ENCODE peak calls at places on chromosomes 4 and X, in nine cellular contexts. V is lower leg skin, Z is vagina, B is tibial artery, P is psoas muscle, A is epithelial cell of esophagus, J is foreskin fibroblast, M is mesothelial cell of epicardium, X is esophagus squamous epithelium. N is an unnamed sample.

GRCh38 chrX:94831364-94831763 is 1157.4 kb downstream of the FAM133A start:
- DNase-seq in V (no peak), Z (no peak), B (no peak), P (no peak), A (peak), J (no peak), M (no peak), X (no peak), N (no peak)

GRCh38 chr4:184645904-184646610 is 3.2 kb downstream of the CASP3 start:
- DNase-seq in V (no peak), Z (no peak), B (no peak), P (no peak), A (no peak), J (no peak), M (no peak), X (no peak), N (no peak)

GRCh38 chrX:50327235-50327634 is 122.7 kb downstream of the CCNB3 start:
- DNase-seq in V (no peak), Z (no peak), B (no peak), P (no peak), A (no peak), J (no peak), M (no peak), X (no peak), N (no peak)

GRCh38 chrX:136780738-136781137 is at the start of gene ARHGEF6:
- DNase-seq in V (no peak), Z (no peak), B (no peak), P (no peak), A (no peak), J (peak), M (no peak), X (no peak), N (no peak)

GRCh38 chrX:15497865-15498264 is 2.7 kb upstream of the BMX start:
- DNase-seq in V (no peak), Z (no peak), B (peak), P (no peak), A (peak), J (no peak), M (peak), X (no peak), N (peak)

GRCh38 chr4:1841201-1841885 is 14.6 kb downstream of the LETM1 start:
- DNase-seq in V (no peak), Z (no peak), B (no peak), P (no peak), A (no peak), J (no peak), M (no peak), X (no peak), N (no peak)

GRCh38 chrX:44904542-44905115 is 31.6 kb downstream of the KDM6A start:
- DNase-seq in V (no peak), Z (no peak), B (no peak), P (no peak), A (no peak), J (no peak), M (no peak), X (no peak), N (no peak)

GRCh38 chrX:154827624-154828408 is 6.6 kb downstream of the SMIM9 start:
- DNase-seq in V (no peak), Z (no peak), B (no peak), P (no peak), A (no peak), J (no peak), M (no peak), X (no peak), N (no peak)

GRCh38 chr4:10733016-10733415 is 48.4 kb upstream of the CLNK start:
- DNase-seq in V (no peak), Z (no peak), B (no peak), P (no peak), A (no peak), J (no peak), M (no peak), X (no peak), N (no peak)

GRCh38 chr4:104465201-104465600 is 29.5 kb downstream of the CXXC4 start:
- DNase-seq in V (no peak), Z (no peak), B (no peak), P (no peak), A (no peak), J (no peak), M (no peak), X (no peak), N (no peak)

GRCh38 chr4:94954273-94954672 is 196.5 kb downstream of the BMPR1B start:
- DNase-seq in V (no peak), Z (no peak), B (no peak), P (no peak), A (peak), J (no peak), M (no peak), X (no peak), N (no peak)

GRCh38 chr4:7423801-7424552 is 10.8 kb downstream of the PSAPL1 start:
- DNase-seq in V (peak), Z (no peak), B (peak), P (no peak), A (no peak), J (no peak), M (peak), X (no peak), N (no peak)

GRCh38 chr4:12118651-12119213 is 690.0 kb upstream of the HS3ST1 start:
- DNase-seq in V (no peak), Z (no peak), B (no peak), P (no peak), A (peak), J (no peak), M (no peak), X (no peak), N (no peak)

GRCh38 chr4:7464259-7464655 is 29.5 kb upstream of the PSAPL1 start:
- DNase-seq in V (no peak), Z (no peak), B (no peak), P (no peak), A (no peak), J (no peak), M (no peak), X (no peak), N (no peak)

GRCh38 chrX:8627796-8628195 is 104.1 kb downstream of the ANOS1 start:
- DNase-seq in V (no peak), Z (no peak), B (no peak), P (no peak), A (peak), J (no peak), M (no peak), X (no peak), N (no peak)

GRCh38 chrX:13102636-13103035 is 58.2 kb upstream of the FAM9C start:
- DNase-seq in V (no peak), Z (no peak), B (no peak), P (no peak), A (no peak), J (no peak), M (no peak), X (no peak), N (peak)

GRCh38 chrX:47687249-47687648 is 28.3 kb upstream of the UXT start:
- DNase-seq in V (no peak), Z (no peak), B (no peak), P (no peak), A (peak), J (no peak), M (no peak), X (no peak), N (no peak)

GRCh38 chr4:152479428-152480026 is 56.4 kb downstream of the FBXW7 start:
- DNase-seq in V (no peak), Z (no peak), B (no peak), P (no peak), A (peak), J (no peak), M (no peak), X (no peak), N (no peak)

DNA sequence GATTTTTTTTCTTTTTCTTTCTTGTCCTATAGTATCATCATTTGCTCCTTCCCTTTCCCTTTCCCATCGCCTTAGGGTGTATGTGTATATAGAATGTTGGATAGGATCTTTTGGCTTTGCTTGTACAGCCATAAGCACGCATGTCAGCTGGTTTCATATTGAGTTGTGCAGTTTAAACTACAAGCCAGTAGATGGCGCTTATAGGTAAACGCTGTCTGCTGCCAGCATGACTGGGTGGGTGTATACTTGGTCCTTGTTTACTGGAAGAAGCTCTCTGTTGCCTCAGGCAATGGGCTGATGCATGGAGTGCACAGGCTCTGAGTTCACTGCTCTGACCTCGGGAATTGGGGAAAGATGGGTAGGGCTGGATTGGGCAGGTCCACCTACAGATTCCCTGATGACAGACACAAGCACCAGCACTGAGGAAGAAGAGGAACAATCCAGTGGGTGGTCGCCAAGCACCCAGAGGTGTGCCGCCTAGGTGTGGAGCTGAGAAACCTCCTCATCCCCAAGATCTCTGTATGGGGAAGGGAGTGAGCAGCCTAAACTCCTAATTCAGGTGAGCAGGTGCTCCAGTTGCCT is 831.5 kb downstream of the STIM2 start:
- DNase-seq in V (no peak), Z (no peak), B (no peak), P (no peak), A (peak), J (no peak), M (no peak), X (no peak), N (peak)
- TF ChIP-seq CTCF in V (no peak), Z (no peak), B (peak), P (peak), A (peak), J (peak), M (no peak), X (peak), N (peak)

GRCh38 chrX:85309717-85310116 is 65.9 kb downstream of the ZNF711 start:
- DNase-seq in V (no peak), Z (no peak), B (no peak), P (no peak), A (no peak), J (no peak), M (no peak), X (no peak), N (no peak)
- TF ChIP-seq CTCF in V (no peak), Z (no peak), B (no peak), P (no peak), A (no peak), J (no peak), M (peak), X (no peak), N (no peak)

GRCh38 chr4:68077737-68078136 is 51.9 kb downstream of the TMPRSS11F start:
- DNase-seq in V (no peak), Z (no peak), B (no peak), P (no peak), A (no peak), J (no peak), M (no peak), X (no peak), N (no peak)

GRCh38 chr4:68077301-68077700 is 52.4 kb downstream of the TMPRSS11F start:
- DNase-seq in V (no peak), Z (no peak), B (no peak), P (no peak), A (no peak), J (no peak), M (no peak), X (no peak), N (no peak)

GRCh38 chr4:68082758-68083157 is 46.9 kb downstream of the TMPRSS11F start:
- DNase-seq in V (no peak), Z (no peak), B (no peak), P (no peak), A (peak), J (no peak), M (no peak), X (no peak), N (no peak)

GRCh38 chr4:68076194-68076593 is 53.5 kb downstream of the TMPRSS11F start:
- DNase-seq in V (no peak), Z (no peak), B (no peak), P (no peak), A (peak), J (no peak), M (no peak), X (no peak), N (no peak)

DNA sequence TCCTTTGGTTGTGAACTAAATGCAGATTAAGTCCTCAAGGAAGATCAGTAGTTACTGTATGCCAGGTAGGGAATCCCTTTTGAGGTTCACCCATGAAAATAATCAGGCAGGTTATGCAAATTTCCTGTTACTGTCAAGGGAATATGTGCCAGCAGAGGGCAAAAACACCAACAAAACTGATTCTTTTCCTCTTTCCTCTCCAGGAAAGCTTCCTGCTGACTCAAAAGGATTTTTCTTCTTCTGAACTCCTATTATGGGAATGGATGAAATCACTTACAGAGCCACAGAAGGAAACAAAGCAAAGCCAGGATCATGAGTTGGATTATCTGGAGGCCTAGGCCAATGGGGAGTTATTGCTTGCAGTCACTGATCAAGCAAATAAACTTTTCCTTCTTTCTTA is 49.8 kb downstream of the TMPRSS11F start:
- DNase-seq in V (no peak), Z (no peak), B (no peak), P (no peak), A (peak), J (no peak), M (no peak), X (no peak), N (no peak)
- TF ChIP-seq CTCF in V (no peak), Z (no peak), B (no peak), P (no peak), A (peak), J (no peak), M (no peak), X (no peak), N (no peak)

DNA sequence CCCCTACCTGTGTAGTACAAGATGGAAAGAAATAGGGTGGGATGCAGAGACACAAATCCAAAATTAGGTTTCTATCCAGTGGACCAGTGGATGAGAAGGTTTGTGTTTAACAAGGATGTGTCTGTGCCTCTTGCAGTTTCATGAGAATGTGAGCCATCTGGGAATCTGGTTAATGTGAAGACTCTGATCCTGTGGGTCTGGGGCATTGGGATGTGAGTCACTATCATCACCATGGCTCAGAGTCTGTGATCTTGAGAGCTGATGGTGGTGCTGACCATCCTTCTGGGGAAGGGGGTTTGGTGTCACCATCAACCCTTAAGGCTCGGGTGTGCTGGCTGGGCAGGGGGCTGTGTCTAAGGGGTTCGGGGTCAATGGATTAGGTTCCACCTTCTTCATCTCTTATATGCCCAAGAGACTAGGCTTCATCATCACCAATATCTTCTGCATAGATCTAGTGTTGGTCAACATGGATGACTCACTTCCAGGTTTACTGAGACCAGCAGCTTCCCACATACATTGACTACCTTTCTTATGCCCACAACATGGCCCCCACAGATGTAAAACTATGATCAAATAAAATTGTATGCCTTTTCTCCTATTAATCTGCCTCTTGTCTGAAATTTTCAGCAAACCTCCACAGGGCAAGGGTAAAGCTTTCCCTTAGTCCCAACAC is 65.7 kb upstream of the MID1 start:
- DNase-seq in V (no peak), Z (no peak), B (no peak), P (no peak), A (peak), J (peak), M (no peak), X (no peak), N (peak)
- TF ChIP-seq CTCF in V (no peak), Z (no peak), B (no peak), P (no peak), A (no peak), J (no peak), M (no peak), X (no peak), N (no peak)

DNA sequence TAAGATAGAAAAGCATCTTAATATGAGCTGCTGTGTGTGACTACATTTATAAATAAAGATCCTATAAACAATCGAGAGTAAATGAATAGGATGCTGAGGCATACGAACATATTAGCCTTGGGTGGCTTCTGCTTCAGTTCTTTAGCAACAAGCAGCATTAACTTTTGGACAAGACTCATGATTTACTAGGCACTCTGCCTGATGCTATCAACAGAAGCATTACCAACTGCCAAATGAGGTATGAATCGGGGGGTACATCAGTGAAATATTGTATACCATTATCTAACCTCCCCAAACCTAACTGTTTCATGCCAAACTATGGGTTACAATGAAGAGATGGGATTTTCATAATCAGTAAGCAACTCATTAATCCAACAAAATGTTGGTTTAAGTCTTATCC is 113.1 kb downstream of the RAB28 start:
- DNase-seq in V (no peak), Z (no peak), B (no peak), P (no peak), A (no peak), J (no peak), M (no peak), X (no peak), N (no peak)
- TF ChIP-seq CTCF in V (no peak), Z (no peak), B (no peak), P (no peak), A (no peak), J (no peak), M (no peak), X (no peak), N (no peak)

GRCh38 chr4:129014566-129015509 is 78.5 kb downstream of the SCLT1 start:
- DNase-seq in V (no peak), Z (no peak), B (no peak), P (no peak), A (no peak), J (no peak), M (no peak), X (no peak), N (no peak)
- TF ChIP-seq CTCF in V (no peak), Z (no peak), B (no peak), P (no peak), A (no peak), J (no peak), M (no peak), X (no peak), N (no peak)

GRCh38 chrX:135463937-135464336 is 42.2 kb downstream of the SMIM10L2A start:
- DNase-seq in V (no peak), Z (no peak), B (no peak), P (no peak), A (peak), J (no peak), M (no peak), X (no peak), N (no peak)
- TF ChIP-seq CTCF in V (no peak), Z (no peak), B (no peak), P (peak), A (peak), J (peak), M (no peak), X (no peak), N (peak)

GRCh38 chr4:47104986-47105385 is 73.6 kb downstream of the GABRB1 start:
- DNase-seq in V (no peak), Z (no peak), B (no peak), P (no peak), A (peak), J (no peak), M (no peak), X (no peak), N (no peak)

GRCh38 chr4:47106561-47106960 is 75.2 kb downstream of the GABRB1 start:
- DNase-seq in V (no peak), Z (no peak), B (no peak), P (no peak), A (peak), J (no peak), M (no peak), X (no peak), N (no peak)

GRCh38 chr4:47110670-47111069 is 79.3 kb downstream of the GABRB1 start:
- DNase-seq in V (no peak), Z (no peak), B (no peak), P (no peak), A (no peak), J (no peak), M (no peak), X (no peak), N (no peak)

GRCh38 chr4:47109379-47109778 is 78.0 kb downstream of the GABRB1 start:
- DNase-seq in V (no peak), Z (no peak), B (no peak), P (no peak), A (no peak), J (no peak), M (no peak), X (no peak), N (no peak)
- TF ChIP-seq CTCF in V (no peak), Z (no peak), B (no peak), P (no peak), A (no peak), J (no peak), M (no peak), X (no peak), N (no peak)

N was measured in HFFc6.